ENCODE peak calls at places on chromosomes 12 and 14, in four cellular contexts. T is HCT116, U is ovary, I is colonic mucosa. W is an unnamed sample.

GRCh38 chr12:14958361-14959125 is 2.9 kb downstream of the ARHGDIB start:
- DNase-seq in T (no peak), U (no peak), I (no peak), W (no peak)

GRCh38 chr14:76376001-76376404 is at the start of gene ESRRB:
- DNase-seq in T (peak), U (no peak), I (no peak), W (no peak)

GRCh38 chr12:94649349-94650142 is 811 bp downstream of the TMCC3 start:
- DNase-seq in T (no peak), U (peak), I (peak), W (no peak)

GRCh38 chr12:56151672-56152131 is 685 bp upstream of the MYL6B start:
- DNase-seq in T (peak), U (peak), I (peak), W (no peak)

GRCh38 chr12:132393991-132394949 is 64.9 kb upstream of the GALNT9 start:
- DNase-seq in T (no peak), U (no peak), I (no peak), W (no peak)

GRCh38 chr12:94616217-94616729 is 34.1 kb downstream of the TMCC3 start:
- DNase-seq in T (no peak), U (no peak), I (peak), W (no peak)

GRCh38 chr12:40668095-40668494 is 24.1 kb upstream of the CNTN1 start:
- DNase-seq in T (no peak), U (no peak), I (no peak), W (no peak)

GRCh38 chr12:131766382-131767107 is 55.7 kb downstream of the SFSWAP start:
- DNase-seq in T (no peak), U (no peak), I (no peak), W (no peak)

GRCh38 chr14:95998656-95999055 is 40.5 kb upstream of the C14orf132 start:
- DNase-seq in T (peak), U (no peak), I (no peak), W (peak)

GRCh38 chr12:54981796-54982195 is 2.8 kb downstream of the TESPA1 start:
- DNase-seq in T (no peak), U (no peak), I (no peak), W (no peak)

GRCh38 chr12:54356951-54357356 is 7.3 kb downstream of the GPR84 start:
- DNase-seq in T (no peak), U (no peak), I (no peak), W (no peak)

GRCh38 chr14:37144729-37145363 is 27.6 kb downstream of the SLC25A21 start:
- DNase-seq in T (no peak), U (no peak), I (no peak), W (no peak)

GRCh38 chr14:67285876-67286452 is 44.7 kb downstream of the PALS1 start:
- DNase-seq in T (peak), U (no peak), I (no peak), W (no peak)

GRCh38 chr12:43306066-43306465 is 245.9 kb downstream of the ADAMTS20 start:
- DNase-seq in T (no peak), U (no peak), I (no peak), W (no peak)

GRCh38 chr12:57629897-57630471 is 3.0 kb downstream of the B4GALNT1 start:
- DNase-seq in T (no peak), U (no peak), I (no peak), W (no peak)

GRCh38 chr12:50862316-50862715 is 19.6 kb downstream of the TMPRSS12 start:
- DNase-seq in T (no peak), U (no peak), I (no peak), W (peak)

GRCh38 chr12:96421014-96421413 is 20.8 kb upstream of the CDK17 start:
- DNase-seq in T (no peak), U (no peak), I (no peak), W (no peak)

GRCh38 chr14:64812412-64812811 is 67.3 kb downstream of the SPTB start:
- DNase-seq in T (peak), U (no peak), I (peak), W (no peak)

GRCh38 chr14:20223410-20223809 is at the start of gene OR11H6:
- DNase-seq in T (no peak), U (no peak), I (no peak), W (no peak)

GRCh38 chr12:78802593-78802992 is 62.0 kb upstream of the SYT1 start:
- DNase-seq in T (no peak), U (no peak), I (no peak), W (no peak)

GRCh38 chr12:116247377-116247776 is 30.1 kb downstream of the MED13L start:
- DNase-seq in T (no peak), U (no peak), I (no peak), W (peak)

GRCh38 chr12:32198555-32198954 is 91.9 kb downstream of the BICD1 start:
- DNase-seq in T (peak), U (no peak), I (no peak), W (no peak)

GRCh38 chr14:103398427-103399195 is 13.4 kb downstream of the MARK3 start:
- DNase-seq in T (no peak), U (no peak), I (no peak), W (no peak)

GRCh38 chr12:121202407-121203355 is 7.2 kb upstream of the P2RX4 start:
- DNase-seq in T (no peak), U (no peak), I (no peak), W (no peak)

GRCh38 chr12:49808686-49809368 is 19.4 kb downstream of the NCKAP5L start:
- DNase-seq in T (no peak), U (peak), I (no peak), W (no peak)

GRCh38 chr14:67674480-67675218 is at the start of gene VTI1B:
- DNase-seq in T (peak), U (peak), I (peak), W (no peak)

GRCh38 chr12:2494490-2495192 is 300.1 kb upstream of the FKBP4 start:
- DNase-seq in T (no peak), U (peak), I (peak), W (no peak)

GRCh38 chr12:95316798-95317197 is 99.2 kb downstream of the VEZT start:
- DNase-seq in T (no peak), U (no peak), I (no peak), W (no peak)

GRCh38 chr14:50559990-50560928 is at the start of gene ATL1:
- DNase-seq in T (peak), U (peak), I (peak), W (no peak)

GRCh38 chr14:103623883-103624482 is 5.0 kb upstream of the KLC1 start:
- DNase-seq in T (no peak), U (no peak), I (no peak), W (no peak)

GRCh38 chr14:31241450-31242114 is 34.0 kb upstream of the HECTD1 start:
- DNase-seq in T (no peak), U (no peak), I (peak), W (no peak)

GRCh38 chr12:107541001-107541400 is 144.6 kb upstream of the PWP1 start:
- DNase-seq in T (no peak), U (no peak), I (no peak), W (no peak)

GRCh38 chr14:20486700-20487401 is 17.6 kb downstream of the PNP start:
- DNase-seq in T (no peak), U (no peak), I (no peak), W (no peak)

GRCh38 chr12:124449623-124450375 is 117.6 kb downstream of the NCOR2 start:
- DNase-seq in T (no peak), U (no peak), I (no peak), W (no peak)

GRCh38 chr12:64893961-64894360 is 69.5 kb downstream of the TBC1D30 start:
- DNase-seq in T (no peak), U (no peak), I (no peak), W (no peak)

GRCh38 chr12:6551496-6552139 is 4.2 kb downstream of the IFFO1 start:
- DNase-seq in T (no peak), U (no peak), I (no peak), W (no peak)

GRCh38 chr12:6550294-6551062 is 5.4 kb downstream of the IFFO1 start:
- DNase-seq in T (no peak), U (no peak), I (no peak), W (no peak)

GRCh38 chr12:6553051-6553868 is 2.6 kb downstream of the IFFO1 start:
- DNase-seq in T (no peak), U (no peak), I (no peak), W (no peak)

GRCh38 chr12:6551063-6551461 is 4.8 kb downstream of the IFFO1 start:
- DNase-seq in T (no peak), U (no peak), I (no peak), W (no peak)

GRCh38 chr12:6552140-6552551 is 3.7 kb downstream of the IFFO1 start:
- DNase-seq in T (no peak), U (no peak), I (no peak), W (no peak)
- H3K4me3 ChIP-seq in T (no peak), U (no peak), I (no peak), W (peak)

DNA sequence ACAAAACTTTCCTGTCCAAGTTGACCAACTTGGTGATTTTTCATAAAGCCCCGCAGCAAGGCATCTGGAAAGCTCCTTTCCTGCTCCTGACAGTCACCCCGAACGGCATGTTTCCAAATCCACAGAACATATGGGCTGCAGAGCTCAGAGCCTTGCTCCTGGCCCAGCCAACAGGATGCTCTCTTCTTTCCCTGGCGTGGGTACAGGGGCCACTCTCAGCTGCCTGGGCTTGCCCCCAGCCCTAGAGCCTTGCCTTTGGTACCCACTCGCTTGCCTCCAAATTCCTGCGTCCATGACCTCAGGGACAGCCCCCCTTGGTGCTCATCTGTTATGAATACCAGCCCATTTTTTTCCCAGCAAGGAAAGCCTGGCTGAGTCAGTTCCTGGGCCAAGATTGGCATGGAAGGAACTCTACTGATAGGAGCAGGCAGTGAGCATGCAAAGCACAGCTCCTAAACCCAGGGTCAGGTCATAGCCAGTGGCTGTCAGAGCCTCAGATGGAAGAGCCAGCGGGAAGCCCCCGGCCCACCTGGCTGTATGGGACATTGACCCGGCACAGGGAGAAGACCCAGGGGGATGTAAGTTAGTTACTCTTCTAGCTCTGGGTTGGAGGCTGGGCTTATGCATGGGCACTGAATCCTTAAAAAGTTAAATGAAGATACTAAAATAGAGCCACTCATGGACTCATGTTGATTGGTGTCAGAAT is 105.3 kb upstream of the RTL1 start:
- DNase-seq in T (no peak), U (peak), I (no peak), W (peak)
- TF ChIP-seq CTCF in T (no peak), U (no peak), I (no peak), W (no peak)

GRCh38 chr14:70885343-70886014 is 21.8 kb upstream of the PCNX1 start:
- DNase-seq in T (no peak), U (no peak), I (no peak), W (no peak)
- H3K4me3 ChIP-seq in T (no peak), U (no peak), I (no peak), W (no peak)

GRCh38 chr12:26832817-26833691 is at the start of gene ITPR2:
- DNase-seq in T (peak), U (peak), I (peak), W (peak)
- TF ChIP-seq CTCF in T (no peak), U (peak), I (no peak), W (no peak)

DNA sequence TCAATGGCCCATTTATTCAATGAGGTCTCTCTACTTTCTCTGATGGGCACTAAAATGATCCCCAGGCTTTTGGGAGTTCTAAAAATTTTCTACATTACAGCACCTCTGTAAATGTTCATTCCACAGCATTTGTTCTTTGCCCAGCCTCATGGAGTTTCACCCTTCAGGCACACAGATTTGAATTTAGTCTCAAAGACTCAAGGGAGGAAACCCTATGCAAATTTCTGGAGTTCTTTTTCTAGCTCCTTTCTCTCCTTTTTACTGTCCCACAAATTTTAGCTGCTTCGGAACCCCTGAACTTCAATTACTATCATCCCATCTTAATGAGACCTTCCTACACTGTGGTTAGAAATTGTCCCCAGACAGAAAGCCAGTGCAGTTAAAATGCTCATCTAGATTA is 17.5 kb upstream of the RAB21 start:
- DNase-seq in T (no peak), U (no peak), I (no peak), W (no peak)
- H3K4me3 ChIP-seq in T (no peak), U (no peak), I (no peak), W (no peak)

DNA sequence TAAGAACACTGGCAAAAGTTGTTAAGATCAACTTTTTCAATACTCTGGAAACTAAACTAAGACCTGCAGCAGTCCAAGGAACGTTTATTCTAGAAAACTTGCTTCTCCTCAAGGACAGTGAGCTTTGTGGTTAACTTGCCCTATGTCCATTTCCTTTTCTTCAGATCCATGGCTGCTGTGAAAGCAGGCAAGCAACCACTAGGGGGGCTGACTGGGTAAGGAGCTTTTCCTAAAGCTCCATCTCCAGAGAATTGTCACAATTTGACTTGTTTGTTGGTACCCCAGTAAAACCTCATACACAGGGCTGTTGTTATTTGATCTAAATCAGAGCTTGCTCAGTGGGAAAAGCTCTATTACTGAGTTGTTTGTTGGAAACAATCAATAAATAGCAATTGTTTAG is 10.1 kb upstream of the RPL10L start:
- DNase-seq in T (peak), U (no peak), I (no peak), W (no peak)
- TF ChIP-seq CTCF in T (peak), U (no peak), I (no peak), W (no peak)